ENCODE peak calls at places on chromosomes 13 and 19, in nine cellular contexts. G, Y, I, X, N, V, M, E and Z are unnamed samples.

GRCh38 chr13:106011600-106011999 is 523.9 kb downstream of the EFNB2 start:
- DNase-seq in G (no peak), Y (no peak), I (no peak), X (no peak), N (no peak), V (no peak), M (no peak), E (no peak), Z (no peak)

GRCh38 chr19:3466630-3467029 is 13.7 kb downstream of the SMIM24 start:
- DNase-seq in G (no peak), Y (no peak), I (no peak), X (no peak), N (no peak), V (no peak), M (no peak), E (no peak), Z (no peak)

GRCh38 chr19:46571495-46571894 is 29.6 kb upstream of the CALM3 start:
- DNase-seq in G (no peak), Y (peak; percentile 79), I (peak; percentile 91), X (no peak), N (no peak), V (peak; percentile 19), M (peak; percentile 12), E (peak; percentile 32), Z (peak; percentile 72)

GRCh38 chr13:63629591-63629990 is 2213.9 kb upstream of the PCDH20 start:
- DNase-seq in G (no peak), Y (no peak), I (no peak), X (no peak), N (no peak), V (no peak), M (no peak), E (no peak), Z (no peak)

GRCh38 chr13:107373551-107373950 is 805.6 kb upstream of the ARGLU1 start:
- DNase-seq in G (no peak), Y (no peak), I (peak; percentile 69), X (no peak), N (peak; percentile 80), V (peak; percentile 93), M (no peak), E (no peak), Z (peak; percentile 56)

GRCh38 chr13:42777476-42777875 is 3.9 kb upstream of the FAM216B start:
- DNase-seq in G (no peak), Y (no peak), I (no peak), X (no peak), N (no peak), V (no peak), M (peak; percentile 47), E (no peak), Z (no peak)

GRCh38 chr13:81171065-81171647 is 830.2 kb upstream of the SPRY2 start:
- DNase-seq in G (no peak), Y (no peak), I (peak; percentile 48), X (no peak), N (no peak), V (peak; percentile 32), M (no peak), E (peak; percentile 26), Z (peak; percentile 18)

GRCh38 chr13:38566526-38566925 is 120.4 kb upstream of the FREM2 start:
- DNase-seq in G (no peak), Y (no peak), I (no peak), X (no peak), N (no peak), V (no peak), M (no peak), E (no peak), Z (no peak)

GRCh38 chr13:48574036-48574796 is 41.3 kb upstream of the RCBTB2 start:
- DNase-seq in G (no peak), Y (no peak), I (no peak), X (no peak), N (no peak), V (no peak), M (no peak), E (no peak), Z (no peak)

GRCh38 chr13:101453784-101454201 is 1.3 kb downstream of the ITGBL1 start:
- DNase-seq in G (peak; percentile 73), Y (no peak), I (peak; percentile 69), X (peak; percentile 14), N (no peak), V (no peak), M (no peak), E (peak; percentile 71), Z (no peak)

GRCh38 chr13:72399351-72399750 is 328.1 kb downstream of the MZT1 start:
- DNase-seq in G (no peak), Y (no peak), I (no peak), X (no peak), N (no peak), V (no peak), M (no peak), E (no peak), Z (no peak)

GRCh38 chr19:3503036-3503572 is 2.6 kb upstream of the DOHH start:
- DNase-seq in G (no peak), Y (no peak), I (no peak), X (no peak), N (no peak), V (peak; percentile 46), M (no peak), E (no peak), Z (no peak)

GRCh38 chr19:46626441-46626840 is 1.6 kb upstream of the PTGIR start:
- DNase-seq in G (no peak), Y (no peak), I (no peak), X (no peak), N (no peak), V (no peak), M (no peak), E (no peak), Z (no peak)

GRCh38 chr19:46776927-46777911 is 11.2 kb downstream of the SLC1A5 start:
- DNase-seq in G (no peak), Y (no peak), I (peak; percentile 90), X (no peak), N (no peak), V (no peak), M (no peak), E (no peak), Z (peak; percentile 19)

GRCh38 chr19:7652061-7652641 is 15.2 kb downstream of the STXBP2 start:
- DNase-seq in G (peak; percentile 93), Y (peak; percentile 75), I (peak; percentile 88), X (peak; percentile 85), N (peak; percentile 29), V (peak; percentile 92), M (peak; percentile 86), E (peak; percentile 87), Z (peak; percentile 92)

GRCh38 chr13:97030705-97031452 is 36.6 kb upstream of the OXGR1 start:
- DNase-seq in G (no peak), Y (peak; percentile 31), I (peak; percentile 58), X (no peak), N (peak; percentile 62), V (peak; percentile 91), M (peak; percentile 28), E (peak; percentile 35), Z (peak; percentile 28)

GRCh38 chr13:80604094-80604493 is 263.2 kb upstream of the SPRY2 start:
- DNase-seq in G (no peak), Y (no peak), I (peak; percentile 8), X (no peak), N (no peak), V (peak; percentile 17), M (no peak), E (peak; percentile 68), Z (peak; percentile 4)

GRCh38 chr13:97780486-97780885 is 173.0 kb upstream of the IPO5 start:
- DNase-seq in G (no peak), Y (no peak), I (no peak), X (no peak), N (no peak), V (no peak), M (no peak), E (no peak), Z (no peak)

GRCh38 chr19:37719111-37719926 is at the start of gene ZNF607:
- DNase-seq in G (peak; percentile 94), Y (peak; percentile 99), I (peak; percentile 97), X (peak; percentile 93), N (peak; percentile 70), V (peak; percentile 95), M (peak; percentile 80), E (peak; percentile 93), Z (peak; percentile 97)
- TF ChIP-seq CTCF in G (peak; percentile 62), Y (peak; percentile 58), I (peak; percentile 71), X (peak; percentile 63), N (peak; percentile 70), V (peak; percentile 78), M (peak; percentile 71), E (peak; percentile 59), Z (peak; percentile 61)

DNA sequence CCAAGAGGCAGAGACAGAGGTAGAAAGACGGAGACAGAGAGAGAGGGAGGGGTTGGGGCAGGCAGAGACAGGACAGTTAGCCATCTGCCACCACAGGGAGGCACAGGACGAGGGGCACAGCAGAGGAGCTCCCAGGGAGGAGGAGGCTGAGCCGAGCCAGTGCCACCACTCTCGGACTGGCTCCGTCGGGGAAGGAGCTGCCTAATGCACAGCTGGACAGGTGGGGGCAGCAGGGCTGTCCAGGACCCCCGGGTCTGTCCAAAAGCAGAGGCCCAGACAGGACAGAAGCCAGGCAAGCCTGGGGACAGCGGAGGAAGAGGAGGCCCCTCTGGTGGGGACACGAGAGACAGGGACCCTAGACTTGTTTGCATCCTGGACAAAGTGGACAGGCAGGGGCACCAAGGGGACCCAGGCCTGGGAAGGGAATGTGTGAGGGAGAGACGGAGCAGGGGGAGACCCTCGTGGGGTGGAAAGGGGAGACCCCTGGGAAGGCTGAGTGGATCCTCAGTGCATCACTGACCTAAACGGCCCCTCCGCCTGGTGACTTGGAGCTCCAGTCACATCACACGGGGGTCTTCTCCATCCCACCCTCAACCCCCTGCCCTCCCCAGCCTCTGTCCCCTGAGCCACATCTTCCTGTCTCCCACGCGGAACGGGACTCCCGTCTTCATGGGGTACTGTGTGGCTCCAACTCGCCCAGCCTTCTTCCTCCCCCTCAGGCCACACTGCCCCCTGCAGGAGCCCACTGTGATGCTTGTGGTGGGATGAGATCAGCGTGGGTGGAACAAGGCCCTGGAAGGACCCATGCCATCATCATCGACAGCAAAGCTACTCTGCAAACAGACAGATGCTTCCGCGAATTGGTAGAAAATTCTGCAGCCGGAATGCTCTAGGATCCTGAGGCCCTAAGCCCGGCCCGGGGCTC is 889 bp downstream of the F10 start:
- DNase-seq in G (no peak), Y (no peak), I (peak; percentile 50), X (no peak), N (no peak), V (no peak), M (no peak), E (no peak), Z (no peak)
- TF ChIP-seq CTCF in G (no peak), Y (peak; percentile 11), I (peak; percentile 79), X (no peak), N (peak; percentile 24), V (peak; percentile 45), M (peak; percentile 18), E (peak; percentile 34), Z (peak; percentile 39)

GRCh38 chr13:73704587-73704986 is 429.6 kb downstream of the KLF12 start:
- DNase-seq in G (no peak), Y (no peak), I (no peak), X (no peak), N (no peak), V (no peak), M (no peak), E (peak; percentile 75), Z (peak; percentile 2)
- TF ChIP-seq CTCF in G (no peak), Y (no peak), I (no peak), X (no peak), N (no peak), V (no peak), M (no peak), E (no peak), Z (no peak)

DNA sequence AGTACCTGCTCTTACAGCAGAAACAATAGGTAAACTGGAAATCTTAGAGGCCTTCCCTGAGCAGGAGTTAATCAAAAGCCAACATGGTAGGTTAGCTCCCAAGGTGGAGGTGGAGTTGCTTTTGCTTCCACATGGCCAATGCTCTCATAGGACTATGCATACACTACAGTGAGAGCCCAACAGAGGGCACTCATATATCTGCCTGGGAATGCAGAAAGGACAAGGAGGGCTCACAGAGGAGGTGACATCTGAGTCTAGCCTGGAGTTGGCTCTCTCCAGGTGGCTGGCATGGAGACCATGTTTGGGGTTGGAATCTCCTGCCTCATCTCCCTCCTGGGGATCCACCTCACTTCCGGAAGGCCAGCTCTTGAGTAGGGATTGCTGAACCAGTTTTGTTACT is 34.6 kb downstream of the ATP8A2 start:
- DNase-seq in G (no peak), Y (no peak), I (peak; percentile 36), X (no peak), N (no peak), V (peak; percentile 8), M (no peak), E (no peak), Z (peak; percentile 37)
- TF ChIP-seq CTCF in G (no peak), Y (no peak), I (peak; percentile 68), X (no peak), N (no peak), V (peak; percentile 36), M (no peak), E (no peak), Z (peak; percentile 44)